ENCODE peak calls at places on chromosomes 7 and 10, in nine cellular contexts. One of them, this sample, is unnamed.

GRCh38 chr10:78318305-78318704 is 284.6 kb downstream of the RPS24 start:
- DNase-seq in NCI-H1436: no peak
- DNase-seq in GM20000: no peak
- DNase-seq in H54: no peak
- DNase-seq in C1 segment of cervical spinal cord: no peak
- DNase-seq in MM.1S: no peak
- DNase-seq in T-helper 2 cell: no peak
- DNase-seq in NCI-H446 treated with DMSO at 0.1 percent for 48 hours: peak
- DNase-seq in activated CD8-positive, alpha-beta T cell treated with anti-CD3 and anti-CD28 coated beads for 36 hours: no peak
- DNase-seq in this sample: no peak

GRCh38 chr10:124092270-124093075 is 925 bp downstream of the CHST15 start:
- DNase-seq in NCI-H1436: peak
- DNase-seq in GM20000: peak
- DNase-seq in H54: peak
- DNase-seq in C1 segment of cervical spinal cord: peak
- DNase-seq in MM.1S: peak
- DNase-seq in T-helper 2 cell: no peak
- DNase-seq in NCI-H446 treated with DMSO at 0.1 percent for 48 hours: no peak
- DNase-seq in activated CD8-positive, alpha-beta T cell treated with anti-CD3 and anti-CD28 coated beads for 36 hours: peak
- DNase-seq in this sample: peak

GRCh38 chr10:110805292-110805691 is 66.4 kb upstream of the PDCD4 start:
- DNase-seq in NCI-H1436: no peak
- DNase-seq in GM20000: no peak
- DNase-seq in H54: no peak
- DNase-seq in C1 segment of cervical spinal cord: no peak
- DNase-seq in MM.1S: peak
- DNase-seq in T-helper 2 cell: no peak
- DNase-seq in NCI-H446 treated with DMSO at 0.1 percent for 48 hours: no peak
- DNase-seq in activated CD8-positive, alpha-beta T cell treated with anti-CD3 and anti-CD28 coated beads for 36 hours: no peak
- DNase-seq in this sample: no peak

GRCh38 chr7:156577645-156578577 is 62.7 kb upstream of the RNF32 start:
- DNase-seq in NCI-H1436: no peak
- DNase-seq in GM20000: no peak
- DNase-seq in H54: no peak
- DNase-seq in C1 segment of cervical spinal cord: no peak
- DNase-seq in MM.1S: no peak
- DNase-seq in T-helper 2 cell: no peak
- DNase-seq in NCI-H446 treated with DMSO at 0.1 percent for 48 hours: no peak
- DNase-seq in activated CD8-positive, alpha-beta T cell treated with anti-CD3 and anti-CD28 coated beads for 36 hours: no peak
- DNase-seq in this sample: no peak

GRCh38 chr7:109844362-109844761 is 1246.6 kb upstream of the LRRN3 start:
- DNase-seq in NCI-H1436: peak
- DNase-seq in GM20000: peak
- DNase-seq in H54: no peak
- DNase-seq in C1 segment of cervical spinal cord: no peak
- DNase-seq in MM.1S: peak
- DNase-seq in T-helper 2 cell: no peak
- DNase-seq in NCI-H446 treated with DMSO at 0.1 percent for 48 hours: no peak
- DNase-seq in activated CD8-positive, alpha-beta T cell treated with anti-CD3 and anti-CD28 coated beads for 36 hours: peak
- DNase-seq in this sample: no peak

GRCh38 chr7:44838751-44839150 is 9.1 kb downstream of the H2AZ2 start:
- DNase-seq in NCI-H1436: no peak
- DNase-seq in GM20000: no peak
- DNase-seq in H54: no peak
- DNase-seq in C1 segment of cervical spinal cord: no peak
- DNase-seq in MM.1S: no peak
- DNase-seq in T-helper 2 cell: no peak
- DNase-seq in NCI-H446 treated with DMSO at 0.1 percent for 48 hours: no peak
- DNase-seq in activated CD8-positive, alpha-beta T cell treated with anti-CD3 and anti-CD28 coated beads for 36 hours: no peak
- DNase-seq in this sample: no peak

GRCh38 chr7:70047891-70048448 is 449.7 kb downstream of the AUTS2 start:
- DNase-seq in NCI-H1436: no peak
- DNase-seq in GM20000: no peak
- DNase-seq in H54: no peak
- DNase-seq in C1 segment of cervical spinal cord: no peak
- DNase-seq in MM.1S: no peak
- DNase-seq in T-helper 2 cell: no peak
- DNase-seq in NCI-H446 treated with DMSO at 0.1 percent for 48 hours: no peak
- DNase-seq in activated CD8-positive, alpha-beta T cell treated with anti-CD3 and anti-CD28 coated beads for 36 hours: no peak
- DNase-seq in this sample: no peak

GRCh38 chr7:4809091-4809591 is 33.7 kb downstream of the AP5Z1 start:
- DNase-seq in NCI-H1436: no peak
- DNase-seq in GM20000: peak
- DNase-seq in H54: no peak
- DNase-seq in C1 segment of cervical spinal cord: no peak
- DNase-seq in MM.1S: no peak
- DNase-seq in T-helper 2 cell: no peak
- DNase-seq in NCI-H446 treated with DMSO at 0.1 percent for 48 hours: no peak
- DNase-seq in activated CD8-positive, alpha-beta T cell treated with anti-CD3 and anti-CD28 coated beads for 36 hours: peak
- DNase-seq in this sample: peak

GRCh38 chr7:27303021-27303420 is 60.4 kb downstream of the EVX1 start:
- DNase-seq in NCI-H1436: no peak
- DNase-seq in GM20000: no peak
- DNase-seq in H54: no peak
- DNase-seq in C1 segment of cervical spinal cord: no peak
- DNase-seq in MM.1S: no peak
- DNase-seq in T-helper 2 cell: no peak
- DNase-seq in NCI-H446 treated with DMSO at 0.1 percent for 48 hours: no peak
- DNase-seq in activated CD8-positive, alpha-beta T cell treated with anti-CD3 and anti-CD28 coated beads for 36 hours: no peak
- DNase-seq in this sample: no peak

GRCh38 chr7:22168129-22168634 is 188.8 kb downstream of the RAPGEF5 start:
- DNase-seq in NCI-H1436: no peak
- DNase-seq in GM20000: no peak
- DNase-seq in H54: no peak
- DNase-seq in C1 segment of cervical spinal cord: no peak
- DNase-seq in MM.1S: no peak
- DNase-seq in T-helper 2 cell: no peak
- DNase-seq in NCI-H446 treated with DMSO at 0.1 percent for 48 hours: no peak
- DNase-seq in activated CD8-positive, alpha-beta T cell treated with anti-CD3 and anti-CD28 coated beads for 36 hours: no peak
- DNase-seq in this sample: no peak

GRCh38 chr10:108850138-108850854 is 1073.0 kb downstream of the XPNPEP1 start:
- DNase-seq in NCI-H1436: no peak
- DNase-seq in GM20000: peak
- DNase-seq in H54: no peak
- DNase-seq in C1 segment of cervical spinal cord: no peak
- DNase-seq in MM.1S: peak
- DNase-seq in T-helper 2 cell: no peak
- DNase-seq in NCI-H446 treated with DMSO at 0.1 percent for 48 hours: no peak
- DNase-seq in activated CD8-positive, alpha-beta T cell treated with anti-CD3 and anti-CD28 coated beads for 36 hours: no peak
- DNase-seq in this sample: no peak

GRCh38 chr7:151409555-151410404 is at the start of gene WDR86:
- DNase-seq in NCI-H1436: no peak
- DNase-seq in GM20000: no peak
- DNase-seq in H54: no peak
- DNase-seq in C1 segment of cervical spinal cord: no peak
- DNase-seq in MM.1S: no peak
- DNase-seq in T-helper 2 cell: no peak
- DNase-seq in NCI-H446 treated with DMSO at 0.1 percent for 48 hours: no peak
- DNase-seq in activated CD8-positive, alpha-beta T cell treated with anti-CD3 and anti-CD28 coated beads for 36 hours: no peak
- DNase-seq in this sample: no peak

GRCh38 chr10:23968296-23968695 is 240.6 kb upstream of the KIAA1217 start:
- DNase-seq in NCI-H1436: no peak
- DNase-seq in GM20000: no peak
- DNase-seq in H54: no peak
- DNase-seq in C1 segment of cervical spinal cord: no peak
- DNase-seq in MM.1S: no peak
- DNase-seq in T-helper 2 cell: no peak
- DNase-seq in NCI-H446 treated with DMSO at 0.1 percent for 48 hours: no peak
- DNase-seq in activated CD8-positive, alpha-beta T cell treated with anti-CD3 and anti-CD28 coated beads for 36 hours: no peak
- DNase-seq in this sample: no peak

GRCh38 chr7:74522281-74522905 is 68.7 kb downstream of the GTF2IRD1 start:
- DNase-seq in NCI-H1436: no peak
- DNase-seq in GM20000: no peak
- DNase-seq in H54: no peak
- DNase-seq in C1 segment of cervical spinal cord: no peak
- DNase-seq in MM.1S: no peak
- DNase-seq in T-helper 2 cell: no peak
- DNase-seq in NCI-H446 treated with DMSO at 0.1 percent for 48 hours: no peak
- DNase-seq in activated CD8-positive, alpha-beta T cell treated with anti-CD3 and anti-CD28 coated beads for 36 hours: no peak
- DNase-seq in this sample: no peak

GRCh38 chr7:1569016-1569415 is 816 bp downstream of the PSMG3 start:
- DNase-seq in NCI-H1436: no peak
- DNase-seq in GM20000: no peak
- DNase-seq in H54: peak
- DNase-seq in C1 segment of cervical spinal cord: no peak
- DNase-seq in MM.1S: no peak
- DNase-seq in T-helper 2 cell: no peak
- DNase-seq in NCI-H446 treated with DMSO at 0.1 percent for 48 hours: peak
- DNase-seq in activated CD8-positive, alpha-beta T cell treated with anti-CD3 and anti-CD28 coated beads for 36 hours: peak
- DNase-seq in this sample: peak

GRCh38 chr10:111076191-111076681 is 593 bp upstream of the ADRA2A start:
- DNase-seq in NCI-H1436: peak
- DNase-seq in GM20000: peak
- DNase-seq in H54: peak
- DNase-seq in C1 segment of cervical spinal cord: peak
- DNase-seq in MM.1S: peak
- DNase-seq in T-helper 2 cell: no peak
- DNase-seq in NCI-H446 treated with DMSO at 0.1 percent for 48 hours: peak
- DNase-seq in activated CD8-positive, alpha-beta T cell treated with anti-CD3 and anti-CD28 coated beads for 36 hours: peak
- DNase-seq in this sample: peak

GRCh38 chr10:87594864-87595263 is 64.8 kb upstream of the PAPSS2 start:
- DNase-seq in NCI-H1436: no peak
- DNase-seq in GM20000: no peak
- DNase-seq in H54: no peak
- DNase-seq in C1 segment of cervical spinal cord: no peak
- DNase-seq in MM.1S: no peak
- DNase-seq in T-helper 2 cell: no peak
- DNase-seq in NCI-H446 treated with DMSO at 0.1 percent for 48 hours: no peak
- DNase-seq in activated CD8-positive, alpha-beta T cell treated with anti-CD3 and anti-CD28 coated beads for 36 hours: no peak
- DNase-seq in this sample: no peak

This sample was measured in activated CD4-positive, alpha-beta memory T cell treated with anti-CD3 and anti-CD28 coated beads for 36 hours.